ENCODE peak calls at places on chromosomes 16 and 17, in eight cellular contexts. Q is Calu3; P is lower leg skin; Z is GM10248; R is IMR-90; V is type B pancreatic cell; S is HCT116; O is CD4-positive, alpha-beta T cell. Y is an unnamed sample.

GRCh38 chr17:43479948-43480347 is 3.8 kb upstream of the DHX8 start:
- DNase-seq in Q (no peak), P (no peak), Z (no peak), R (no peak), V (no peak), S (no peak), O (no peak), Y (no peak)

GRCh38 chr17:78423961-78424747 is 45.7 kb downstream of the PGS1 start:
- DNase-seq in Q (no peak), P (no peak), Z (no peak), R (no peak), V (no peak), S (no peak), O (no peak), Y (no peak)

GRCh38 chr17:35242805-35243458 is at the start of gene SLFN5:
- DNase-seq in Q (peak; percentile 95), P (peak; percentile 97), Z (peak; percentile 96), R (peak; percentile 90), V (peak; percentile 87), S (peak; percentile 76), O (peak; percentile 96), Y (no peak)

GRCh38 chr16:11016993-11017392 is 72.6 kb downstream of the CLEC16A start:
- DNase-seq in Q (peak; percentile 84), P (peak; percentile 89), Z (no peak), R (peak; percentile 58), V (no peak), S (peak; percentile 32), O (peak; percentile 3), Y (no peak)

GRCh38 chr16:51408357-51408756 is 257.3 kb upstream of the SALL1 start:
- DNase-seq in Q (peak; percentile 70), P (no peak), Z (no peak), R (peak; percentile 61), V (no peak), S (no peak), O (no peak), Y (no peak)

GRCh38 chr16:17294856-17295255 is 175.9 kb downstream of the XYLT1 start:
- DNase-seq in Q (no peak), P (no peak), Z (no peak), R (no peak), V (no peak), S (no peak), O (no peak), Y (no peak)

GRCh38 chr17:4480929-4481898 is 17.5 kb upstream of the SPNS2 start:
- DNase-seq in Q (no peak), P (no peak), Z (no peak), R (no peak), V (no peak), S (no peak), O (peak; percentile 23), Y (no peak)

GRCh38 chr17:2054262-2054739 is 602 bp upstream of the HIC1 start:
- DNase-seq in Q (no peak), P (no peak), Z (no peak), R (peak; percentile 55), V (no peak), S (no peak), O (no peak), Y (no peak)

GRCh38 chr17:4604111-4604644 is 19.8 kb downstream of the SMTNL2 start:
- DNase-seq in Q (no peak), P (no peak), Z (no peak), R (peak; percentile 62), V (no peak), S (no peak), O (no peak), Y (no peak)

GRCh38 chr17:28174352-28175046 is 132.0 kb downstream of the NLK start:
- DNase-seq in Q (no peak), P (no peak), Z (peak; percentile 26), R (no peak), V (no peak), S (no peak), O (peak; percentile 1), Y (no peak)

GRCh38 chr16:27399969-27400368 is 2.0 kb upstream of the IL21R start:
- DNase-seq in Q (no peak), P (no peak), Z (no peak), R (no peak), V (no peak), S (no peak), O (no peak), Y (no peak)

GRCh38 chr17:269616-270514 is 82.7 kb downstream of the RPH3AL start:
- DNase-seq in Q (no peak), P (no peak), Z (no peak), R (no peak), V (peak; percentile 64), S (no peak), O (no peak), Y (no peak)

GRCh38 chr17:29151567-29151966 is 28.6 kb downstream of the MYO18A start:
- DNase-seq in Q (peak; percentile 75), P (no peak), Z (no peak), R (peak; percentile 73), V (no peak), S (peak; percentile 70), O (no peak), Y (no peak)

GRCh38 chr17:76597156-76598003 is 11.7 kb upstream of the ST6GALNAC2 start:
- DNase-seq in Q (peak; percentile 65), P (peak; percentile 64), Z (no peak), R (no peak), V (no peak), S (no peak), O (no peak), Y (no peak)

GRCh38 chr16:29993191-29993902 is 2.1 kb downstream of the HIRIP3 start:
- DNase-seq in Q (no peak), P (no peak), Z (no peak), R (no peak), V (peak; percentile 70), S (no peak), O (no peak), Y (no peak)

GRCh38 chr17:78127240-78127887 is 1.2 kb downstream of the TMC6 start:
- DNase-seq in Q (peak; percentile 61), P (no peak), Z (peak; percentile 70), R (no peak), V (no peak), S (no peak), O (peak; percentile 52), Y (no peak)

GRCh38 chr17:13541032-13541480 is 60.7 kb downstream of the HS3ST3A1 start:
- DNase-seq in Q (no peak), P (peak; percentile 22), Z (no peak), R (peak; percentile 96), V (no peak), S (peak; percentile 41), O (no peak), Y (no peak)
- TF ChIP-seq CTCF in Q (no peak), P (no peak), Z (no peak), R (no peak), V (no peak), S (no peak), O (no peak), Y (no peak)

GRCh38 chr16:67806428-67807147 is at the start of the genes RANBP10 and TSNAXIP1:
- DNase-seq in Q (peak; percentile 98), P (peak; percentile 98), Z (peak; percentile 96), R (peak; percentile 99), V (peak; percentile 96), S (peak; percentile 98), O (peak; percentile 92), Y (peak; percentile 63)

GRCh38 chr16:67805718-67806427 is 487 bp downstream of the RANBP10 start:
- DNase-seq in Q (peak; percentile 13), P (peak; percentile 18), Z (no peak), R (no peak), V (no peak), S (no peak), O (no peak), Y (no peak)

GRCh38 chr16:67804853-67805542 is 1.4 kb downstream of the RANBP10 start:
- DNase-seq in Q (no peak), P (no peak), Z (no peak), R (peak; percentile 34), V (no peak), S (no peak), O (no peak), Y (no peak)

GRCh38 chr16:67803894-67804293 is 2.5 kb downstream of the RANBP10 start:
- DNase-seq in Q (no peak), P (no peak), Z (no peak), R (no peak), V (no peak), S (no peak), O (no peak), Y (no peak)

GRCh38 chr16:67807148-67807682 is 526 bp downstream of the TSNAXIP1 start:
- DNase-seq in Q (no peak), P (no peak), Z (no peak), R (no peak), V (no peak), S (no peak), O (no peak), Y (no peak)
- TF ChIP-seq CTCF in Q (no peak), P (no peak), Z (no peak), R (peak; percentile 12), V (peak; percentile 20), S (no peak), O (no peak), Y (no peak)

DNA sequence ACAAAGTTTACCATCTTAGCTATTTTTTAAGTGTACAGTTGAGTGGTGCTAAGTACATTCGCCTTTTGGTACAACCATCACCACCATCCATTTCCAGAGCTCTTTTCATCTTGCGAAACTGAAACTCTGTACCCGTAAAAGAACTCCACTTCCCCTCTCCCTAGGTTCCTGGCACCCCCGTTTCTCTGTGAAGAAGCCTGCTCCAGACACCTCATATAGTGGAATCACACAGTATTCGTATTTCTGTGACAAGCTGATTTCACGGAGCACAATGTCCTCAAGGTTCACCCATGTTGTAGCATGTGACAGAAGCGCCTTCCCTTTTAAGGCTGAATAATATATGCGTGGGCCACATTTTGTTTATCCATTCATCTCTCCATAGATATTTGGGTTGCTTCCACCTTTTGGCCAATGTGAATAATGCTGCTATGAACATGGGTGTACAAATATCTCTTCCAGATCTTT is 54.2 kb upstream of the MAP3K14 start:
- DNase-seq in Q (no peak), P (no peak), Z (no peak), R (peak; percentile 50), V (no peak), S (peak; percentile 56), O (no peak), Y (no peak)
- TF ChIP-seq CTCF in Q (no peak), P (no peak), Z (no peak), R (no peak), V (no peak), S (no peak), O (no peak), Y (no peak)

GRCh38 chr17:80774146-80774545 is 217.5 kb upstream of the CHMP6 start:
- DNase-seq in Q (no peak), P (no peak), Z (no peak), R (peak; percentile 60), V (no peak), S (no peak), O (no peak), Y (no peak)

GRCh38 chr17:80771612-80772005 is 220.0 kb upstream of the CHMP6 start:
- DNase-seq in Q (no peak), P (no peak), Z (no peak), R (no peak), V (no peak), S (no peak), O (no peak), Y (no peak)

GRCh38 chr17:80772906-80773242 is 218.8 kb upstream of the CHMP6 start:
- DNase-seq in Q (no peak), P (no peak), Z (no peak), R (no peak), V (no peak), S (no peak), O (no peak), Y (no peak)

GRCh38 chr17:80774643-80775281 is 216.9 kb upstream of the CHMP6 start:
- DNase-seq in Q (no peak), P (no peak), Z (peak; percentile 57), R (no peak), V (no peak), S (no peak), O (no peak), Y (no peak)

GRCh38 chr17:80773243-80773991 is 218.2 kb upstream of the CHMP6 start:
- DNase-seq in Q (no peak), P (no peak), Z (no peak), R (peak; percentile 80), V (no peak), S (no peak), O (no peak), Y (no peak)
- TF ChIP-seq CTCF in Q (no peak), P (no peak), Z (no peak), R (peak; percentile 18), V (peak; percentile 19), S (peak; percentile 28), O (no peak), Y (no peak)

Y was measured in D721Med.